ENCODE peak calls at places on chromosomes 11 and 22, in five cellular contexts. P is AG09309, H is nucleus accumbens, B is RWPE2, Q is hepatocyte. X is an unnamed sample.

GRCh38 chr11:132595246-132595645 is 937.1 kb downstream of the OPCML start:
- DNase-seq in Q (no peak), B (no peak), P (no peak), H (no peak), X (no peak)

GRCh38 chr22:42561856-42562255 is 8.1 kb downstream of the SERHL2 start:
- DNase-seq in B (no peak), H (no peak), Q (no peak), P (no peak), X (no peak)

GRCh38 chr11:127412722-127413121 is 412.2 kb upstream of the KIRREL3 start:
- DNase-seq in P (no peak), B (no peak), H (no peak), Q (no peak), X (no peak)

GRCh38 chr11:117378966-117379865 is 51.6 kb downstream of the CEP164 start:
- DNase-seq in P (no peak), B (no peak), H (no peak), Q (no peak), X (no peak)

GRCh38 chr11:11605181-11605580 is 16.6 kb downstream of the GALNT18 start:
- DNase-seq in Q (no peak), P (no peak), H (no peak), B (no peak), X (no peak)

GRCh38 chr11:31799794-31800397 is 11.2 kb downstream of the PAX6 start:
- DNase-seq in B (no peak), H (no peak), Q (no peak), P (no peak), X (no peak)

GRCh38 chr11:76629853-76630599 is 40.5 kb downstream of the LRRC32 start:
- DNase-seq in B (no peak), H (no peak), P (no peak), Q (peak), X (peak)

GRCh38 chr22:33332538-33332937 is 274.4 kb upstream of the SYN3 start:
- DNase-seq in Q (peak), P (no peak), B (no peak), H (no peak), X (peak)

GRCh38 chr22:38788417-38788816 is 5.5 kb downstream of the DNAL4 start:
- DNase-seq in P (peak), B (no peak), H (no peak), Q (peak), X (peak)

GRCh38 chr11:130165601-130166456 is 6.2 kb downstream of the ST14 start:
- DNase-seq in H (no peak), Q (no peak), P (no peak), B (no peak), X (peak)

GRCh38 chr11:103433380-103433779 is 324.2 kb downstream of the DYNC2H1 start:
- DNase-seq in Q (no peak), H (no peak), P (peak), B (no peak), X (no peak)

GRCh38 chr11:71499125-71499524 is 27.9 kb upstream of the KRTAP5-7 start:
- DNase-seq in B (peak), Q (no peak), H (no peak), P (no peak), X (no peak)

GRCh38 chr11:70364745-70365535 is 33.4 kb upstream of the CTTN start:
- DNase-seq in P (no peak), Q (no peak), H (no peak), B (no peak), X (no peak)

GRCh38 chr22:27112273-27112672 is 454.9 kb downstream of the MIAT start:
- DNase-seq in Q (no peak), P (no peak), B (no peak), H (no peak), X (no peak)

GRCh38 chr11:6693342-6694228 is 10.4 kb upstream of the MRPL17 start:
- DNase-seq in P (peak), H (no peak), Q (no peak), B (peak), X (peak)

GRCh38 chr11:7571640-7572000 is 57.8 kb downstream of the PPFIBP2 start:
- DNase-seq in Q (peak), B (no peak), H (no peak), P (no peak), X (peak)

GRCh38 chr11:130980463-130980862 is 64.2 kb upstream of the SNX19 start:
- DNase-seq in Q (no peak), B (no peak), P (no peak), H (no peak), X (no peak)

GRCh38 chr11:101444164-101444563 is 139.6 kb downstream of the TRPC6 start:
- DNase-seq in H (no peak), Q (peak), P (no peak), B (no peak), X (peak)

GRCh38 chr22:19965771-19966709 is 24.4 kb upstream of the TXNRD2 start:
- DNase-seq in H (no peak), P (no peak), Q (no peak), B (no peak), X (no peak)

GRCh38 chr11:45459501-45459900 is 173.4 kb upstream of the SYT13 start:
- DNase-seq in P (no peak), B (no peak), H (no peak), Q (no peak), X (no peak)

GRCh38 chr11:131077340-131077739 is 161.1 kb upstream of the SNX19 start:
- DNase-seq in P (no peak), H (no peak), B (no peak), Q (no peak), X (no peak)

GRCh38 chr11:61163714-61164609 is 2.7 kb upstream of the VPS37C start:
- DNase-seq in B (no peak), Q (no peak), P (no peak), H (no peak), X (no peak)

GRCh38 chr22:50356186-50356585 is 13.1 kb downstream of the PPP6R2 start:
- DNase-seq in Q (no peak), H (no peak), B (no peak), P (no peak), X (no peak)

GRCh38 chr11:130827697-130828377 is 88.4 kb downstream of the SNX19 start:
- DNase-seq in H (no peak), Q (peak), B (no peak), P (no peak), X (peak)

GRCh38 chr11:29119691-29120328 is 897.0 kb downstream of the KCNA4 start:
- DNase-seq in H (no peak), P (peak), Q (peak), B (no peak), X (no peak)

GRCh38 chr22:37443977-37444376 is 16.7 kb upstream of the ELFN2 start:
- DNase-seq in H (no peak), P (no peak), Q (no peak), B (no peak), X (no peak)

GRCh38 chr11:123696183-123696582 is 41.8 kb upstream of the SCN3B start:
- DNase-seq in B (no peak), H (no peak), Q (no peak), P (no peak), X (no peak)

GRCh38 chr11:115247953-115248352 is 256.3 kb downstream of the CADM1 start:
- DNase-seq in P (no peak), Q (no peak), H (no peak), B (no peak), X (no peak)

GRCh38 chr11:130721282-130721681 is 195.0 kb downstream of the SNX19 start:
- DNase-seq in H (no peak), Q (no peak), B (no peak), P (no peak), X (no peak)

GRCh38 chr22:44037519-44038370 is 13.6 kb downstream of the PARVB start:
- DNase-seq in H (no peak), B (peak), Q (peak), P (peak), X (no peak)

GRCh38 chr11:77046060-77046501 is 11.9 kb downstream of the B3GNT6 start:
- DNase-seq in H (no peak), Q (peak), P (no peak), B (no peak), X (peak)

GRCh38 chr22:39367040-39367439 is 17.2 kb downstream of the SYNGR1 start:
- DNase-seq in P (no peak), Q (no peak), H (no peak), B (no peak), X (no peak)

X was measured in colonic mucosa.